ENCODE peak calls at places on chromosomes 5 and 9, in ten cellular contexts. V is lower lobe of right lung; U is breast epithelium; K is CD4-positive, alpha-beta memory T cell; H is left ventricle myocardium inferior; Y is sigmoid colon; C is psoas muscle; X is fibroblast of lung; Z is tibial nerve; G is OCI-LY7. M is an unnamed sample.

GRCh38 chr9:129773262-129774048 is 20.6 kb upstream of the PTGES start:
- DNase-seq in V (peak; percentile 76), U (peak; percentile 82), K (no peak), H (no peak), Y (peak; percentile 69), C (peak; percentile 54), X (peak; percentile 95), Z (peak; percentile 52), G (no peak), M (no peak)

GRCh38 chr5:90547072-90547536 is 11.5 kb upstream of the ADGRV1 start:
- DNase-seq in V (no peak), U (no peak), K (no peak), H (no peak), Y (no peak), C (no peak), X (no peak), Z (no peak), G (no peak), M (no peak)

GRCh38 chr5:102792705-102793104 is 37.6 kb downstream of the PAM start:
- DNase-seq in V (no peak), U (no peak), K (no peak), H (no peak), Y (no peak), C (no peak), X (peak; percentile 43), Z (no peak), G (peak; percentile 4), M (no peak)

GRCh38 chr5:62139741-62140140 is 166.3 kb upstream of the KIF2A start:
- DNase-seq in V (no peak), U (no peak), K (no peak), H (no peak), Y (no peak), C (no peak), X (no peak), Z (no peak), G (no peak), M (no peak)

GRCh38 chr5:16585028-16585667 is 31.6 kb downstream of the RETREG1 start:
- DNase-seq in V (no peak), U (no peak), K (no peak), H (no peak), Y (no peak), C (no peak), X (no peak), Z (no peak), G (peak; percentile 15), M (no peak)

GRCh38 chr9:89919171-89919681 is 314.4 kb downstream of the GADD45G start:
- DNase-seq in V (no peak), U (no peak), K (peak; percentile 8), H (peak; percentile 29), Y (no peak), C (no peak), X (no peak), Z (no peak), G (peak; percentile 40), M (peak; percentile 33)

GRCh38 chr9:105419981-105420597 is 27.7 kb upstream of the FSD1L start:
- DNase-seq in V (no peak), U (no peak), K (no peak), H (no peak), Y (no peak), C (no peak), X (no peak), Z (no peak), G (no peak), M (no peak)

GRCh38 chr5:77218263-77218662 is 7.8 kb downstream of the PDE8B start:
- DNase-seq in V (no peak), U (no peak), K (no peak), H (no peak), Y (no peak), C (no peak), X (no peak), Z (no peak), G (peak; percentile 3), M (no peak)

GRCh38 chr9:104863180-104863883 is 64.6 kb downstream of the ABCA1 start:
- DNase-seq in V (no peak), U (no peak), K (peak; percentile 54), H (no peak), Y (no peak), C (no peak), X (peak; percentile 85), Z (peak; percentile 23), G (peak; percentile 84), M (peak; percentile 50)

GRCh38 chr5:75368391-75368790 is 31.4 kb downstream of the HMGCR start:
- DNase-seq in V (no peak), U (no peak), K (no peak), H (no peak), Y (no peak), C (no peak), X (peak; percentile 19), Z (no peak), G (no peak), M (no peak)

GRCh38 chr5:113971454-113971853 is 390.4 kb upstream of the KCNN2 start:
- DNase-seq in V (no peak), U (no peak), K (no peak), H (no peak), Y (no peak), C (no peak), X (no peak), Z (no peak), G (no peak), M (no peak)

GRCh38 chr9:22124263-22125011 is 115.3 kb upstream of the CDKN2B start:
- DNase-seq in V (no peak), U (no peak), K (no peak), H (no peak), Y (no peak), C (no peak), X (peak; percentile 42), Z (no peak), G (no peak), M (no peak)

GRCh38 chr9:78601957-78602565 is 305.1 kb downstream of the PSAT1 start:
- DNase-seq in V (no peak), U (no peak), K (no peak), H (no peak), Y (no peak), C (no peak), X (peak; percentile 69), Z (no peak), G (peak; percentile 34), M (peak; percentile 5)

GRCh38 chr5:149824851-149825250 is 94.7 kb downstream of the PPARGC1B start:
- DNase-seq in V (no peak), U (peak; percentile 30), K (no peak), H (peak; percentile 49), Y (peak; percentile 96), C (no peak), X (peak; percentile 60), Z (no peak), G (no peak), M (peak; percentile 44)

GRCh38 chr5:61245936-61246335 is 83.7 kb upstream of the SMIM15 start:
- DNase-seq in V (no peak), U (no peak), K (no peak), H (no peak), Y (no peak), C (no peak), X (no peak), Z (no peak), G (no peak), M (no peak)

DNA sequence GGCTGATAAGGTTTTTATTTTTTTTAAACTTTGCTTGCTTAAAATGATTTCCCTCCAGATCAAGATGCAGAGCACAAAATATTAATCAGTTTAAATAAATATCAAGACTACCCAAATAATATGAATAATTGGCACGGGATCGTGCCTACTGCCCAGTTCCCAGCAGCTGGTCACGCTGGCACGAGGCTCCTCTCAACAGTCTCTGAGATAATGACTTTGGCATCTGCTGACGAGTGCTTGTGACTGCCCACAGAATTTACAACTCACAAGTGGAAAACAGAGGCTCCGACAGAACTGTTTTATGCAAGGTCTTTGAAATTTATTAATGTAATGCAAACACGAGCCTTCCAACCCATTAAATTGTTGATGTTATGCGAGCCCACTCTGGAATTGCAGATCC is 369.5 kb upstream of the IRX1 start:
- DNase-seq in V (no peak), U (no peak), K (no peak), H (peak; percentile 30), Y (no peak), C (no peak), X (no peak), Z (no peak), G (no peak), M (no peak)
- H3K4me1 ChIP-seq in V (no peaks in the 10 kb centered on the region), U (no peaks in the 10 kb centered on the region), K (no peaks in the 10 kb centered on the region), H (peaks cover 4% of the 10 kb centered on the region), Y (no peaks in the 10 kb centered on the region), C (no peaks in the 10 kb centered on the region), X (no peaks in the 10 kb centered on the region), Z (no peaks in the 10 kb centered on the region), G (no peaks in the 10 kb centered on the region), M (no peaks in the 10 kb centered on the region)

DNA sequence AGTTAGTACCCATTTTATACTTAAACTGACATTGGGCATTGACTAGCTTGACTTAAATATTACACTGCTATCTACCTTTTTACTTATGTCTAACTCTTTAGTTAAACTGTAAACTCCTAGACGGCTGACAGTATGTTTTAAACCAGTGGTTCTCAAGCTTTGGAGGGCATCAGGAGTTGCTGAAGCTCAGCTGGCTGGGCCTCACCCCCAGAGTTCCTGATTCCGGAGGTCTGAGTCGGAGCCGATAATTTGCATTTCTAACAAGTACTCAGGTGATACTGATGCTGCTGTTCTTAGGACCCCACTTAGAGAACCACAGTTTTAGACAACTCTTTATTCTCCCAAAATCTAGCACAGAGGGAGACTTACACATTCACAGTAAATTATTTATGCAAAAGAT is 63.3 kb upstream of the PCA3 start:
- DNase-seq in V (no peak), U (no peak), K (no peak), H (no peak), Y (no peak), C (no peak), X (no peak), Z (no peak), G (no peak), M (no peak)
- H3K27ac ChIP-seq in V (no peak overlapping the region), U (no peak overlapping the region), K (no peak overlapping the region), H (no peak overlapping the region), Y (peak overlapping the region; percentile 27), C (no peak overlapping the region), X (no peak overlapping the region), Z (no peak overlapping the region), G (no peak overlapping the region), M (no peak overlapping the region)

GRCh38 chr9:124779368-124780059 is 2.6 kb downstream of the OLFML2A start:
- DNase-seq in V (no peak), U (peak; percentile 32), K (no peak), H (no peak), Y (peak; percentile 70), C (no peak), X (peak; percentile 96), Z (no peak), G (no peak), M (no peak)
- H3K4me3 ChIP-seq in V (no peak overlapping the region), U (peak overlapping the region; percentile 53), K (no peak overlapping the region), H (peak overlapping the region; percentile 42), Y (no peak overlapping the region), C (no peak overlapping the region), X (no peak overlapping the region), Z (no peak overlapping the region), G (no peak overlapping the region), M (no peak overlapping the region)

DNA sequence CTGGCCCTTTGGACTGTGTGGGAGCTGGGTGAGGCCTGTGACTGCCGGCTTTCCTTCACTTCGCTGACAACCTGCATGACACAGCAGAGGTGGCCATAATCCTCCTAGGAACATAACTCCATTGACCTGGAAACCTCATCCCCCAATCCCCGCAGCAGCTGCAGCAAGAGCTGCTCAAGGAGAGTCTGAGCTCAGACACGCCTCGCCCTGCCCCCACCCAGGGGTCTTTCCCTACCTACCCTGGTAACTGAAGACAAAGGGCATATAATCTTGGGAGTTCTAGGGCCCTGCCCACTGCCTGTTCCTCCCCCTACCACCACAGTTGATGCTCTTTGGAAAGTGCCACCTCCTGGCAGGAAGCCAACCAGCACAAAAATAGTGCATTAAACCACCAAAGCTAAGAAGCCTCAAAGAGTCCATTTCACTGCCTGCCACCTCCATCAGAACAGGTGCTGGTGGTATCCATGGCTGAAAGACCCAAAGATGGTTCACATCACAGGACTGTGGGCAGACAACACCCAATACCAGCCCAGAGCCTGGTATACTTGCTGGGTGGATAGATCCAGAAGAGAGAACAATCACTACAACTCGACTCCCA is 18.4 kb downstream of the TRIM36 start:
- DNase-seq in V (no peak), U (no peak), K (no peak), H (no peak), Y (no peak), C (no peak), X (no peak), Z (no peak), G (no peak), M (no peak)
- H3K4me1 ChIP-seq in V (no peaks in the 10 kb centered on the region), U (no peaks in the 10 kb centered on the region), K (no peaks in the 10 kb centered on the region), H (no peaks in the 10 kb centered on the region), Y (no peaks in the 10 kb centered on the region), C (no peaks in the 10 kb centered on the region), X (no peaks in the 10 kb centered on the region), Z (no peaks in the 10 kb centered on the region), G (no peaks in the 10 kb centered on the region), M (no peaks in the 10 kb centered on the region)

M was measured in heart right ventricle.